ENCODE peak calls at places on chromosome 7, in six cellular contexts. U, V, J, I, F and G are unnamed samples. For H3K4me1, the result is how much of the 10 kb centered on the place peaks cover.

GRCh38 chr7:77427996-77428603 is 12.0 kb upstream of the GSAP start:
- DNase-seq in V (no peak), J (peak), I (peak), U (no peak), F (no peak), G (peak)

GRCh38 chr7:130897515-130898419 is 163.8 kb upstream of the KLF14 start:
- DNase-seq in I (no peak), J (no peak), U (peak), V (no peak), F (no peak), G (no peak)

GRCh38 chr7:47088329-47089067 is 493.4 kb downstream of the TNS3 start:
- DNase-seq in F (no peak), V (peak), U (peak), J (peak), I (peak), G (peak)

GRCh38 chr7:100029591-100029990 is 14.2 kb downstream of the ZKSCAN1 start:
- DNase-seq in I (no peak), V (no peak), F (no peak), U (no peak), J (no peak), G (no peak)

GRCh38 chr7:19352271-19352670 is 207.1 kb upstream of the FERD3L start:
- DNase-seq in J (no peak), U (no peak), F (no peak), V (no peak), I (no peak), G (no peak)

GRCh38 chr7:44083796-44084195 is 1.5 kb upstream of the POLM start:
- DNase-seq in U (no peak), F (peak), J (no peak), I (no peak), V (no peak), G (no peak)

GRCh38 chr7:158997110-158997453 is 140.7 kb downstream of the DYNC2I1 start:
- DNase-seq in V (no peak), J (no peak), U (no peak), F (peak), I (no peak), G (no peak)

GRCh38 chr7:70786076-70786475 is 345.9 kb upstream of the GALNT17 start:
- DNase-seq in I (no peak), U (no peak), J (no peak), V (no peak), F (no peak), G (no peak)

GRCh38 chr7:128890306-128891109 is 20.0 kb downstream of the KCP start:
- DNase-seq in J (no peak), F (peak), I (peak), V (no peak), U (peak), G (peak)

GRCh38 chr7:47846117-47846836 is 102.0 kb downstream of the PKD1L1 start:
- DNase-seq in V (no peak), J (peak), F (no peak), U (no peak), I (no peak), G (no peak)

GRCh38 chr7:79741684-79742083 is 288.2 kb upstream of the MAGI2 start:
- DNase-seq in V (no peak), F (no peak), U (no peak), I (no peak), J (no peak), G (no peak)

GRCh38 chr7:27154901-27155815 is 1.3 kb downstream of the HOXA7 start:
- DNase-seq in J (no peak), V (no peak), U (peak), F (peak), I (no peak), G (no peak)

GRCh38 chr7:77791336-77791735 is 6.9 kb downstream of the TMEM60 start:
- DNase-seq in F (no peak), U (no peak), I (no peak), V (no peak), J (no peak), G (no peak)

GRCh38 chr7:94907420-94908203 is at the start of gene PPP1R9A:
- DNase-seq in U (peak), F (peak), I (peak), V (no peak), J (no peak), G (peak)

GRCh38 chr7:23474829-23475578 is 4.7 kb upstream of the IGF2BP3 start:
- DNase-seq in J (no peak), U (no peak), I (no peak), F (no peak), V (no peak), G (no peak)

GRCh38 chr7:80781146-80781545 is 137.7 kb downstream of the SEMA3C start:
- DNase-seq in V (no peak), I (no peak), U (no peak), J (no peak), F (no peak), G (no peak)

GRCh38 chr7:36707465-36707864 is 16.8 kb downstream of the AOAH start:
- DNase-seq in J (no peak), F (no peak), U (no peak), I (no peak), V (no peak), G (no peak)

GRCh38 chr7:44150966-44151678 is 10.0 kb upstream of the MYL7 start:
- DNase-seq in F (no peak), J (no peak), I (no peak), V (no peak), U (no peak), G (no peak)

GRCh38 chr7:94888995-94889523 is 18.3 kb upstream of the PPP1R9A start:
- DNase-seq in V (no peak), U (no peak), I (no peak), J (no peak), F (no peak), G (no peak)

GRCh38 chr7:73811760-73812168 is 19.0 kb upstream of the CLDN4 start:
- DNase-seq in U (peak), V (peak), F (peak), I (peak), J (peak), G (peak)

GRCh38 chr7:99677013-99677412 is 2.8 kb downstream of the CYP3A5 start:
- DNase-seq in J (no peak), U (no peak), V (no peak), I (no peak), F (no peak), G (no peak)

GRCh38 chr7:68694656-68695055 is 903.6 kb upstream of the AUTS2 start:
- DNase-seq in V (no peak), F (no peak), I (no peak), U (no peak), J (no peak), G (no peak)

GRCh38 chr7:36289833-36290661 is 99.6 kb upstream of the ANLN start:
- DNase-seq in I (no peak), U (no peak), F (no peak), V (no peak), J (no peak), G (peak)

GRCh38 chr7:74365320-74366022 is 76.3 kb downstream of the CLIP2 start:
- DNase-seq in U (peak), V (peak), J (peak), F (no peak), I (peak), G (peak)

GRCh38 chr7:88002617-88003016 is 68.6 kb downstream of the ADAM22 start:
- DNase-seq in F (no peak), J (no peak), I (no peak), U (no peak), V (no peak), G (no peak)

GRCh38 chr7:115724400-115725056 is 306.0 kb downstream of the TFEC start:
- DNase-seq in J (no peak), U (no peak), V (no peak), I (no peak), F (no peak), G (peak)

GRCh38 chr7:22433710-22434460 is 66.1 kb downstream of the STEAP1B start:
- DNase-seq in I (peak), J (peak), U (no peak), V (no peak), F (no peak), G (no peak)

GRCh38 chr7:102296514-102296913 is 9.8 kb downstream of the SH2B2 start:
- DNase-seq in U (no peak), I (no peak), J (no peak), F (no peak), V (no peak), G (no peak)
- H3K27ac ChIP-seq in U (no peak), I (no peak), J (no peak), F (no peak), V (no peak), G (no peak)

DNA sequence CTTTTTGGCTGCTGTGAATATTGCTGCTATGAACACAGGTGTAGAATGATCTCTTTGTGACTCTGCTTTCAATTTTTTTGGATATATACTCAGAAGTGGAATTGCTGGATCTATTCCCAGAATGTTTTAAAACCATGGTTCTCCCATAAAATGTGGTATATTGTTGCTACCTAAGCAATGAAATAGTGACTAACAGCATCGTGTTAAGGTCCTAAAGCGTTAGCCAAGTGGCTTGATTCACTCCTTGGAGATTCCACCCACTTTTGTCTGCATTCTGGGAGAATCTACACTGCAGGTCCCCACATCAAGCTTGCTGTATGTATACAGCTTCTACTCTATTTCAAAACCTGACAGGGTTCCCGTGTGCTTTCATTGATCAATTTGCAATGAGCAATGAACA is 105.6 kb downstream of the CDK6 start:
- DNase-seq in U (no peak), J (peak), I (no peak), F (no peak), V (no peak), G (no peak)
- H3K4me3 ChIP-seq in U (no peak), J (no peak), I (no peak), F (no peak), V (no peak), G (no peak)

GRCh38 chr7:11788568-11788967 is 43.4 kb downstream of the THSD7A start:
- DNase-seq in V (no peak), U (no peak), I (no peak), F (no peak), J (no peak), G (no peak)
- H3K4me1 ChIP-seq in V (under half), U (under half), I (under half), F (under half), J (under half), G (under half)

DNA sequence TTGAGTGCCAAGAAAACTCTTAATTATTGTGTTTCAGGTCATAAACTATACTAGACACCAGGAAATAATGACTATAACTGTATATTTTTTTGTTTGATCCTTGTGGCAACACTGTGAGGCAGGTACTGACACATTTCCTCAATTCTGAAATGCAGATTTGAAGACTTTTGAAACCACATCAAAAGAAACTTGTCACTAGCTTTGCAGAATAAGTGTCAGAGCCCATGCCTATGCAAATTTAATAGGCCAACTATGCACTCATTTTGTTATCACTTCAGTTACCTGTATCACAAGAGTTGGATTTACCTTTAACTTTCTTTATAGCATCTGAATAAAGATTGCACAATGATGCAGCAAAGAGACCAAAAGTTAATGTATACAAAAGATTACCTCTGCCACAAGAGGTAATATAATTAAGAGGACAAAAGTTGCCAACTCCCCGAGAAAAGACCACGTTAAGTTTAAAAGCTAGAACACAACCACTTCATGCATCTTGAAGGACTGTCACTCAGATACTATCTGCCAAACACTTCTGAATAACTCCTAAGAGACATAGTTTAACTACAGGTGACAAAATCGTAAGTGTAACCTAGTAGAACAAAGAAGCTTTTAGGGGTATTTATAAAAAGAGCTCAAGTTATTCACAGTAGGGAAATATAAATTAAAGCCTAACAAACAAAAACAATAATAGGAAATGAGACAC is 80.5 kb downstream of the ELAPOR2 start:
- DNase-seq in U (no peak), F (no peak), J (no peak), I (no peak), V (no peak), G (peak)
- H3K27ac ChIP-seq in U (no peak), F (no peak), J (no peak), I (no peak), V (no peak), G (no peak)

DNA sequence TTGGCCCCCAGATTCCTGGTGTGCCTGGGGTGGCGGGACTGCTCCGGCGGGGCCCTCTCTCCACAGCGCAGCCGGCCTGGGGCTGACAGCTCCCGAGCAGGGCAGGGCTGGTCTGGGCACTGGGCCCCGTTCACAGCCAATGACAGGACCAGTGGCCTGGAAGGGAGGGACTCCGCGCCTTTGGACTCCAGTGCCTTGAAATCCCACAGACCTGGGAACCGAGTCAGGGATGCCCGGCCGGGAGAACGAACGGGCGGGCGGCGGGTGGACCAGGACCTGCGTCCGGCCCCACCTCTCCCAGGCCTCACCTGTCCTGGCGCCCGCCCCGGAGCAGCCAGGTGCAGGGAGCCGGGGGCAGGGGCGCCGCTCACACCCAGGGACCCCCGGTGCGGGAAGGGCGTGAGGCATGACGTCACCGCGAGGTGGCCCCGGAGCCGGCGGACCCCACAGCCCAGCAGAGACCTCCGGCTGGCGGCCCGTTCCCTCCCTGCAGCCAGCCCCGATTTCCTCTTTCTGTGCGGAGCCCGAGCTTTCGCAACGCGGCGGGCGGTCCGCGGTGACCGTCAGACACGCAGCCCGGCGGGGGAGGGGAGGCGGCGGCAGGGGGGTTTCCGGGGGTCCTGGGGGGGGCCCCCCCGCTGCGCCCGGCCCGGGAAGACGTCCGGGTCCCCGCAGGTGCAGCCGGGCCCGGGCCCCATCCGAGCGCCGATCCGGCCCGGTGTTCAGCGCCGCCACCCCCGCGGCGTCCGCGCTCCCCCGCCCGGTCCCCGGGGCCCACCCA is 743 bp downstream of the ADAP1 start:
- DNase-seq in J (peak), V (peak), U (peak), F (peak), I (peak), G (peak)
- H3K4me3 ChIP-seq in J (peak), V (peak), U (peak), F (peak), I (peak), G (peak)

DNA sequence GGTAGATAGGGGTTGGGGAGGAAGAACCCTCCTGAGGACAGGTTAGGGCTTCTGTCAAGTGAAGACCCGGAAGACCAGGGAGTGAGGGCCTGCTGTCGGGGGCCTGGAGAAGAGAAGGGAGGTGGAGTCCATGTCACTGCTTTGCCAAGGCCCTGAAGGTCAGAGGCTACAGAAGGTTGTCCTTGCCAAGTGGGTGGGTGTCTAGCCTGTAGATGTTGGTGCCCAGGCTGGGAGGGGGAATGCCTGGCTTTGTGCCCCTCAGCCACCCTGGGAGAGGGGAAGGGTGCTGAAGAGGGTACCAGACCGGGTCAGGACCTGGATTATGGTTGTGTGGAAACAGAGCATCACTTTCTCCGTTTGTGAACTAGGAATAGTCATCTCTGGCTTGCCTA is 67.2 kb upstream of the AQP1 start:
- DNase-seq in V (peak), I (no peak), F (no peak), J (no peak), U (no peak), G (no peak)
- H3K4me1 ChIP-seq in V (under half), I (under half), F (under half), J (under half), U (half or more), G (under half)

GRCh38 chr7:151076863-151077704 is 3.5 kb downstream of the FASTK start:
- DNase-seq in F (peak), J (no peak), I (peak), V (no peak), U (peak), G (no peak)
- H3K27ac ChIP-seq in F (no peak), J (no peak), I (no peak), V (no peak), U (no peak), G (no peak)

GRCh38 chr7:82506208-82506607 is 62.6 kb upstream of the CACNA2D1 start:
- DNase-seq in J (peak), V (no peak), I (no peak), F (no peak), U (no peak), G (no peak)

GRCh38 chr7:82507365-82507975 is 63.9 kb upstream of the CACNA2D1 start:
- DNase-seq in V (no peak), J (no peak), F (peak), I (no peak), U (no peak), G (no peak)

GRCh38 chr7:82506702-82507101 is 63.1 kb upstream of the CACNA2D1 start:
- DNase-seq in I (no peak), J (peak), F (peak), V (peak), U (peak), G (no peak)

GRCh38 chr7:82511542-82511941 is 68.0 kb upstream of the CACNA2D1 start:
- DNase-seq in J (no peak), V (no peak), F (no peak), U (no peak), I (no peak), G (no peak)

GRCh38 chr7:82507976-82508677 is 64.5 kb upstream of the CACNA2D1 start:
- DNase-seq in J (no peak), F (peak), I (no peak), V (no peak), U (peak), G (peak)
- H3K4me3 ChIP-seq in J (no peak), F (peak), I (no peak), V (no peak), U (no peak), G (no peak)